ENCODE peak calls at places on chromosomes 7 and 10, in six cellular contexts. One of them, this sample, is unnamed.

GRCh38 chr10:132036153-132036886 is 29.4 kb upstream of the JAKMIP3 start:
- DNase-seq in stimulated activated CD4-positive, alpha-beta T cell treated with anti-CD3 and anti-CD28 coated beads, Interleukin-1b, Interleukin-23, amount 100 ng/mL, for 24 hours: peak
- DNase-seq in sciatic nerve: no peak
- DNase-seq in SW480: peak
- DNase-seq in AG10803: peak
- DNase-seq in NCI-H510A: no peak
- DNase-seq in this sample: peak

GRCh38 chr7:44313621-44314031 is 11.8 kb downstream of the CAMK2B start:
- DNase-seq in stimulated activated CD4-positive, alpha-beta T cell treated with anti-CD3 and anti-CD28 coated beads, Interleukin-1b, Interleukin-23, amount 100 ng/mL, for 24 hours: no peak
- DNase-seq in sciatic nerve: no peak
- DNase-seq in SW480: no peak
- DNase-seq in AG10803: no peak
- DNase-seq in NCI-H510A: no peak
- DNase-seq in this sample: no peak

GRCh38 chr10:16863766-16864165 is 46.5 kb upstream of the RSU1 start:
- DNase-seq in stimulated activated CD4-positive, alpha-beta T cell treated with anti-CD3 and anti-CD28 coated beads, Interleukin-1b, Interleukin-23, amount 100 ng/mL, for 24 hours: no peak
- DNase-seq in sciatic nerve: no peak
- DNase-seq in SW480: no peak
- DNase-seq in AG10803: no peak
- DNase-seq in NCI-H510A: no peak
- DNase-seq in this sample: no peak

GRCh38 chr7:16422100-16422430 is 727 bp upstream of the CRPPA start:
- DNase-seq in stimulated activated CD4-positive, alpha-beta T cell treated with anti-CD3 and anti-CD28 coated beads, Interleukin-1b, Interleukin-23, amount 100 ng/mL, for 24 hours: no peak
- DNase-seq in sciatic nerve: no peak
- DNase-seq in SW480: peak
- DNase-seq in AG10803: peak
- DNase-seq in NCI-H510A: no peak
- DNase-seq in this sample: no peak

GRCh38 chr7:132869166-132869861 is 212.6 kb downstream of the CHCHD3 start:
- DNase-seq in stimulated activated CD4-positive, alpha-beta T cell treated with anti-CD3 and anti-CD28 coated beads, Interleukin-1b, Interleukin-23, amount 100 ng/mL, for 24 hours: no peak
- DNase-seq in sciatic nerve: no peak
- DNase-seq in SW480: no peak
- DNase-seq in AG10803: peak
- DNase-seq in NCI-H510A: no peak
- DNase-seq in this sample: no peak

GRCh38 chr7:103065666-103066065 is 8.9 kb downstream of the FBXL13 start:
- DNase-seq in stimulated activated CD4-positive, alpha-beta T cell treated with anti-CD3 and anti-CD28 coated beads, Interleukin-1b, Interleukin-23, amount 100 ng/mL, for 24 hours: peak
- DNase-seq in sciatic nerve: no peak
- DNase-seq in SW480: peak
- DNase-seq in AG10803: peak
- DNase-seq in NCI-H510A: no peak
- DNase-seq in this sample: no peak

GRCh38 chr7:108308913-108309312 is 147.3 kb downstream of the NRCAM start:
- DNase-seq in stimulated activated CD4-positive, alpha-beta T cell treated with anti-CD3 and anti-CD28 coated beads, Interleukin-1b, Interleukin-23, amount 100 ng/mL, for 24 hours: no peak
- DNase-seq in sciatic nerve: no peak
- DNase-seq in SW480: no peak
- DNase-seq in AG10803: peak
- DNase-seq in NCI-H510A: no peak
- DNase-seq in this sample: no peak

GRCh38 chr7:157023589-157023905 is 13.1 kb upstream of the MNX1 start:
- DNase-seq in stimulated activated CD4-positive, alpha-beta T cell treated with anti-CD3 and anti-CD28 coated beads, Interleukin-1b, Interleukin-23, amount 100 ng/mL, for 24 hours: no peak
- DNase-seq in sciatic nerve: no peak
- DNase-seq in SW480: no peak
- DNase-seq in AG10803: no peak
- DNase-seq in NCI-H510A: no peak
- DNase-seq in this sample: no peak

GRCh38 chr7:48085433-48085791 is 3.7 kb upstream of the UPP1 start:
- DNase-seq in stimulated activated CD4-positive, alpha-beta T cell treated with anti-CD3 and anti-CD28 coated beads, Interleukin-1b, Interleukin-23, amount 100 ng/mL, for 24 hours: no peak
- DNase-seq in sciatic nerve: no peak
- DNase-seq in SW480: peak
- DNase-seq in AG10803: no peak
- DNase-seq in NCI-H510A: no peak
- DNase-seq in this sample: no peak

GRCh38 chr7:66279912-66280311 is 74.8 kb downstream of the TPST1 start:
- DNase-seq in stimulated activated CD4-positive, alpha-beta T cell treated with anti-CD3 and anti-CD28 coated beads, Interleukin-1b, Interleukin-23, amount 100 ng/mL, for 24 hours: no peak
- DNase-seq in sciatic nerve: no peak
- DNase-seq in SW480: no peak
- DNase-seq in AG10803: no peak
- DNase-seq in NCI-H510A: no peak
- DNase-seq in this sample: no peak

GRCh38 chr10:131644287-131644686 is 256.5 kb upstream of the PPP2R2D start:
- DNase-seq in stimulated activated CD4-positive, alpha-beta T cell treated with anti-CD3 and anti-CD28 coated beads, Interleukin-1b, Interleukin-23, amount 100 ng/mL, for 24 hours: no peak
- DNase-seq in sciatic nerve: no peak
- DNase-seq in SW480: no peak
- DNase-seq in AG10803: no peak
- DNase-seq in NCI-H510A: no peak
- DNase-seq in this sample: peak

GRCh38 chr7:92527300-92528187 is 776 bp downstream of the PEX1 start:
- DNase-seq in stimulated activated CD4-positive, alpha-beta T cell treated with anti-CD3 and anti-CD28 coated beads, Interleukin-1b, Interleukin-23, amount 100 ng/mL, for 24 hours: peak
- DNase-seq in sciatic nerve: peak
- DNase-seq in SW480: peak
- DNase-seq in AG10803: peak
- DNase-seq in NCI-H510A: peak
- DNase-seq in this sample: peak

GRCh38 chr7:157014635-157015555 is 4.4 kb upstream of the MNX1 start:
- DNase-seq in stimulated activated CD4-positive, alpha-beta T cell treated with anti-CD3 and anti-CD28 coated beads, Interleukin-1b, Interleukin-23, amount 100 ng/mL, for 24 hours: no peak
- DNase-seq in sciatic nerve: no peak
- DNase-seq in SW480: no peak
- DNase-seq in AG10803: no peak
- DNase-seq in NCI-H510A: no peak
- DNase-seq in this sample: no peak

GRCh38 chr10:7043051-7043653 is 367.7 kb downstream of the SFMBT2 start:
- DNase-seq in stimulated activated CD4-positive, alpha-beta T cell treated with anti-CD3 and anti-CD28 coated beads, Interleukin-1b, Interleukin-23, amount 100 ng/mL, for 24 hours: no peak
- DNase-seq in sciatic nerve: no peak
- DNase-seq in SW480: no peak
- DNase-seq in AG10803: no peak
- DNase-seq in NCI-H510A: no peak
- DNase-seq in this sample: no peak

GRCh38 chr7:151057737-151057988 is at the start of gene CDK5:
- DNase-seq in stimulated activated CD4-positive, alpha-beta T cell treated with anti-CD3 and anti-CD28 coated beads, Interleukin-1b, Interleukin-23, amount 100 ng/mL, for 24 hours: no peak
- DNase-seq in sciatic nerve: no peak
- DNase-seq in SW480: no peak
- DNase-seq in AG10803: no peak
- DNase-seq in NCI-H510A: no peak
- DNase-seq in this sample: no peak

GRCh38 chr10:97408496-97408992 is 7.4 kb upstream of the RRP12 start:
- DNase-seq in stimulated activated CD4-positive, alpha-beta T cell treated with anti-CD3 and anti-CD28 coated beads, Interleukin-1b, Interleukin-23, amount 100 ng/mL, for 24 hours: no peak
- DNase-seq in sciatic nerve: no peak
- DNase-seq in SW480: no peak
- DNase-seq in AG10803: no peak
- DNase-seq in NCI-H510A: no peak
- DNase-seq in this sample: no peak

GRCh38 chr7:151301471-151302462 is 39.8 kb upstream of the NUB1 start:
- DNase-seq in stimulated activated CD4-positive, alpha-beta T cell treated with anti-CD3 and anti-CD28 coated beads, Interleukin-1b, Interleukin-23, amount 100 ng/mL, for 24 hours: no peak
- DNase-seq in sciatic nerve: no peak
- DNase-seq in SW480: no peak
- DNase-seq in AG10803: no peak
- DNase-seq in NCI-H510A: no peak
- DNase-seq in this sample: no peak

GRCh38 chr7:39735903-39736302 is 112.5 kb downstream of the RALA start:
- DNase-seq in stimulated activated CD4-positive, alpha-beta T cell treated with anti-CD3 and anti-CD28 coated beads, Interleukin-1b, Interleukin-23, amount 100 ng/mL, for 24 hours: no peak
- DNase-seq in sciatic nerve: no peak
- DNase-seq in SW480: no peak
- DNase-seq in AG10803: peak
- DNase-seq in NCI-H510A: no peak
- DNase-seq in this sample: no peak

GRCh38 chr7:70432567-70433001 is 699.4 kb upstream of the GALNT17 start:
- DNase-seq in stimulated activated CD4-positive, alpha-beta T cell treated with anti-CD3 and anti-CD28 coated beads, Interleukin-1b, Interleukin-23, amount 100 ng/mL, for 24 hours: no peak
- DNase-seq in sciatic nerve: no peak
- DNase-seq in SW480: no peak
- DNase-seq in AG10803: no peak
- DNase-seq in NCI-H510A: peak
- DNase-seq in this sample: no peak

GRCh38 chr7:104852386-104852785 is 161.6 kb upstream of the KMT2E start:
- DNase-seq in stimulated activated CD4-positive, alpha-beta T cell treated with anti-CD3 and anti-CD28 coated beads, Interleukin-1b, Interleukin-23, amount 100 ng/mL, for 24 hours: no peak
- DNase-seq in sciatic nerve: no peak
- DNase-seq in SW480: no peak
- DNase-seq in AG10803: no peak
- DNase-seq in NCI-H510A: no peak
- DNase-seq in this sample: no peak

GRCh38 chr10:31188792-31189406 is 130.1 kb upstream of the ZEB1 start:
- DNase-seq in stimulated activated CD4-positive, alpha-beta T cell treated with anti-CD3 and anti-CD28 coated beads, Interleukin-1b, Interleukin-23, amount 100 ng/mL, for 24 hours: no peak
- DNase-seq in sciatic nerve: no peak
- DNase-seq in SW480: no peak
- DNase-seq in AG10803: peak
- DNase-seq in NCI-H510A: no peak
- DNase-seq in this sample: no peak

GRCh38 chr7:7996568-7996967 is 28.0 kb downstream of the GLCCI1 start:
- DNase-seq in stimulated activated CD4-positive, alpha-beta T cell treated with anti-CD3 and anti-CD28 coated beads, Interleukin-1b, Interleukin-23, amount 100 ng/mL, for 24 hours: no peak
- DNase-seq in sciatic nerve: no peak
- DNase-seq in SW480: no peak
- DNase-seq in AG10803: peak
- DNase-seq in NCI-H510A: peak
- DNase-seq in this sample: no peak

GRCh38 chr7:14332155-14332554 is 342.7 kb upstream of the ETV1 start:
- DNase-seq in stimulated activated CD4-positive, alpha-beta T cell treated with anti-CD3 and anti-CD28 coated beads, Interleukin-1b, Interleukin-23, amount 100 ng/mL, for 24 hours: no peak
- DNase-seq in sciatic nerve: no peak
- DNase-seq in SW480: no peak
- DNase-seq in AG10803: peak
- DNase-seq in NCI-H510A: no peak
- DNase-seq in this sample: peak

GRCh38 chr10:34814228-34815173 is 595 bp downstream of the PARD3 start:
- DNase-seq in stimulated activated CD4-positive, alpha-beta T cell treated with anti-CD3 and anti-CD28 coated beads, Interleukin-1b, Interleukin-23, amount 100 ng/mL, for 24 hours: no peak
- DNase-seq in sciatic nerve: peak
- DNase-seq in SW480: no peak
- DNase-seq in AG10803: peak
- DNase-seq in NCI-H510A: no peak
- DNase-seq in this sample: peak

GRCh38 chr10:58952162-58952561 is 224.3 kb upstream of the PHYHIPL start:
- DNase-seq in stimulated activated CD4-positive, alpha-beta T cell treated with anti-CD3 and anti-CD28 coated beads, Interleukin-1b, Interleukin-23, amount 100 ng/mL, for 24 hours: no peak
- DNase-seq in sciatic nerve: no peak
- DNase-seq in SW480: no peak
- DNase-seq in AG10803: peak
- DNase-seq in NCI-H510A: no peak
- DNase-seq in this sample: no peak

GRCh38 chr10:8544057-8544380 is 489.5 kb downstream of the GATA3 start:
- DNase-seq in stimulated activated CD4-positive, alpha-beta T cell treated with anti-CD3 and anti-CD28 coated beads, Interleukin-1b, Interleukin-23, amount 100 ng/mL, for 24 hours: no peak
- DNase-seq in sciatic nerve: no peak
- DNase-seq in SW480: no peak
- DNase-seq in AG10803: no peak
- DNase-seq in NCI-H510A: no peak
- DNase-seq in this sample: no peak

This sample was measured in testis.